ENCODE peak calls at places on chromosome 11, in six cellular contexts. W is stomach, C is suprapubic skin, T is SK-N-SH, U is A549, X is ovary. V is an unnamed sample.
A peak's percentile ranks its signal among the peaks of the same experiment; 100 is the strongest.

GRCh38 chr11:65112551-65113360 is 1.1 kb downstream of the TM7SF2 start:
- DNase-seq in T (peak; percentile 85), W (peak; percentile 75), X (peak; percentile 66), U (peak; percentile 64), C (peak; percentile 80), V (no peak)

GRCh38 chr11:16912607-16913006 is 101.6 kb downstream of the PLEKHA7 start:
- DNase-seq in T (no peak), C (no peak), U (no peak), X (no peak), W (peak; percentile 56), V (no peak)

GRCh38 chr11:60756307-60757032 is at the start of gene MS4A15:
- DNase-seq in T (peak; percentile 57), X (no peak), U (peak; percentile 41), C (peak; percentile 32), W (no peak), V (no peak)

GRCh38 chr11:1440066-1440465 is 46.5 kb downstream of the MOB2 start:
- DNase-seq in C (no peak), W (no peak), T (no peak), U (no peak), X (no peak), V (no peak)

GRCh38 chr11:125448136-125448535 is 47.9 kb downstream of the FEZ1 start:
- DNase-seq in C (no peak), T (no peak), U (no peak), W (no peak), X (no peak), V (no peak)

GRCh38 chr11:74269161-74269809 is 42.2 kb downstream of the P4HA3 start:
- DNase-seq in W (no peak), X (no peak), T (no peak), C (no peak), U (no peak), V (no peak)

GRCh38 chr11:12674571-12674935 is 332 bp downstream of the TEAD1 start:
- DNase-seq in X (no peak), T (peak; percentile 81), C (peak; percentile 79), U (no peak), W (peak; percentile 40), V (no peak)

GRCh38 chr11:33835143-33835878 is 56.6 kb downstream of the LMO2 start:
- DNase-seq in U (peak; percentile 35), X (no peak), C (no peak), W (no peak), T (peak; percentile 39), V (no peak)

GRCh38 chr11:131910491-131911387 is 540.3 kb downstream of the NTM start:
- DNase-seq in W (no peak), X (no peak), C (no peak), U (no peak), T (peak; percentile 73), V (no peak)

GRCh38 chr11:76391039-76391438 is 9.9 kb downstream of the GVQW3 start:
- DNase-seq in C (no peak), W (no peak), T (no peak), U (no peak), X (no peak), V (no peak)

GRCh38 chr11:127493330-127493729 is 492.8 kb upstream of the KIRREL3 start:
- DNase-seq in C (no peak), T (peak; percentile 34), U (no peak), X (no peak), W (no peak), V (no peak)

GRCh38 chr11:68039526-68040086 is 781 bp downstream of the TCIRG1 start:
- DNase-seq in C (peak; percentile 75), W (no peak), X (peak; percentile 40), U (no peak), T (peak; percentile 51), V (peak; percentile 53)

GRCh38 chr11:89327885-89328284 is 150.2 kb downstream of the TYR start:
- DNase-seq in U (no peak), C (no peak), T (no peak), W (no peak), X (no peak), V (no peak)

GRCh38 chr11:119531091-119531490 is 108.1 kb upstream of the THY1 start:
- DNase-seq in X (no peak), T (no peak), W (no peak), U (no peak), C (no peak), V (no peak)

GRCh38 chr11:120141144-120142071 is 3.5 kb upstream of the TRIM29 start:
- DNase-seq in C (peak; percentile 68), T (peak; percentile 9), W (peak; percentile 15), X (no peak), U (no peak), V (no peak)

GRCh38 chr11:27058456-27058855 is 17.8 kb downstream of the BBOX1 start:
- DNase-seq in X (no peak), U (no peak), T (no peak), C (no peak), W (no peak), V (no peak)

GRCh38 chr11:82494988-82495432 is 238.7 kb downstream of the FAM181B start:
- DNase-seq in C (no peak), W (no peak), X (no peak), T (peak; percentile 22), U (no peak), V (peak; percentile 51)

GRCh38 chr11:34052036-34052607 is 591 bp downstream of the CAPRIN1 start:
- DNase-seq in C (peak; percentile 93), T (peak; percentile 96), W (peak; percentile 93), U (peak; percentile 86), X (peak; percentile 90), V (peak; percentile 91)

GRCh38 chr11:9861860-9862725 is 198.2 kb downstream of the SWAP70 start:
- DNase-seq in C (no peak), X (peak; percentile 13), W (peak; percentile 47), U (peak; percentile 58), T (peak; percentile 52), V (no peak)

GRCh38 chr11:9001736-9002135 is 2.1 kb downstream of the NRIP3 start:
- DNase-seq in T (no peak), X (no peak), W (no peak), C (no peak), U (no peak), V (no peak)

GRCh38 chr11:68025047-68025446 is 5.4 kb upstream of the NDUFS8 start:
- DNase-seq in U (no peak), W (no peak), X (no peak), T (no peak), C (no peak), V (no peak)

DNA sequence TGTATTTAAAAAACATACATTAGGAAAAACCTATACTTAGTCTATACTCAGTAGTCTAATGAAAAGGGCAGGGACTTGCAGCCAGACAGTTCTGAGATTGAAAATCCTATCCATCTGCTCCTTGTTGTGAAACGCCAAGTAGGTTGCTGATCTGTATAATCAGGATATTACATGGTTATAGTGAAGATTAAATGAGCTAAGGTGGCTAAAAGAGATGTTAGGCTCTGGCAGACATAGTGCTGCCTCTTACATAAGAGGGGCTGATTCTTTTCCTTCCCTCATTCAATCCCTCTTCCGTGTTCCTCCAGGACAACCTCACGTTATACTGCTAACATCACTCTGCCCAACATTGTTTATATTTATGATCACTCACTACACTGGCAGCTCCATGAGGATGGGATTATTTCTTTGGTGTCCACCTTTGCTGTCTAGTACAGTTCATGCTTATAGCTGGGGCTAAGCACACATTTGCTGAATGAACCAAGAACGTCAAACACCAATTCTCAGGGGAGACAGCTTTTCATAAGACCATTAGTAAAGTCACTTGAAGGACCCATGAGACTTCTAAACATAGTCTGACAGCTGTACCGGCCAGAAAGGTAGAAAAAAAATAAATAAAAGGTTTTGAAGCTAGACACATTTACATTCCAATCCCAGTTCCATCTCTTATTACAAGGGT is 46.3 kb downstream of the GAB2 start:
- DNase-seq in X (no peak), W (no peak), C (no peak), U (no peak), T (no peak), V (no peak)
- TF ChIP-seq EP300 in X (no peak), W (no peak), C (no peak), U (no peak), T (no peak), V (no peak)

GRCh38 chr11:58505849-58506248 is 2.1 kb downstream of the OR5B21 start:
- DNase-seq in C (no peak), W (no peak), X (no peak), U (no peak), T (no peak), V (no peak)

GRCh38 chr11:58502004-58502403 is 5.9 kb downstream of the OR5B21 start:
- DNase-seq in C (no peak), T (no peak), W (no peak), U (no peak), X (no peak), V (no peak)

GRCh38 chr11:58506935-58507334 is 970 bp downstream of the OR5B21 start:
- DNase-seq in X (no peak), U (no peak), W (no peak), C (no peak), T (no peak), V (no peak)

GRCh38 chr11:58503361-58503856 is 4.5 kb downstream of the OR5B21 start:
- DNase-seq in W (no peak), X (no peak), C (no peak), U (no peak), T (no peak), V (no peak)

GRCh38 chr11:58504232-58504631 is 3.7 kb downstream of the OR5B21 start:
- DNase-seq in C (no peak), W (no peak), U (no peak), T (no peak), X (no peak), V (no peak)
- TF ChIP-seq EP300 in C (no peak), W (no peak), U (no peak), T (no peak), X (no peak), V (no peak)

DNA sequence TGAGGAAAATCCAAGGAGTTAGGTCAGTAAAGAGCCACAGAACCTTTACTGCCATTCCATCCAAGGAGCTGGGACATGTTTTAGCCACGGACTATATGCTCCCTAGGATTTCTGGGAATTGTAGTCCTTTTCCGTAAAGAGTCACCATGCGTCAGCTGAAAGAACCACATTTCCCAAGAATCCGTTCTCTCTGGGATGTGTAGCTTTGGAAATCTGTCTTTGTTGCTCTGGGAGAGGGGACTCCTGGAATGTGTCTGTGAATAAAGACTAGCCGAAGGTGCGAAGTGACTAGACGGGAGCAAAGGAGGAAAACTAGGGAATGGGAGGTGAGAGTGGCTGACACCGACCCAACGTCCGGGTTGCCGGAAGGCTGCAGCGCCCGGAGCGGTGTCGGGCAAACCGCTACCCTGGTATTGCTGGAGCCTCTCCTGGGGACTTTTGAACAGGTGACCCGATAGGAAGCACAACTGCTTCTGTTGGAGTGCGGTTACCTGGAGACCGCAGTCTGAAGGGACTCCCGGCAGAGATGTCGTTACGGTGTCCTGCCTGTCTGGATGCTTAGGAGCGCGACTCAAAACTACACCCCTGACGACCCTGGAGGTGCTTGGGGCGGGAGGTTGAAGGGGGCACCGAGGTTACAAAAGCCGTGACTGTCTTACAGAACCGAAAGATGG is at the start of gene IFTAP:
- DNase-seq in T (peak; percentile 75), X (peak; percentile 27), C (no peak), U (peak; percentile 85), W (peak; percentile 42), V (peak; percentile 82)
- TF ChIP-seq EP300 in T (no peak), X (no peak), C (no peak), U (no peak), W (no peak), V (no peak)

DNA sequence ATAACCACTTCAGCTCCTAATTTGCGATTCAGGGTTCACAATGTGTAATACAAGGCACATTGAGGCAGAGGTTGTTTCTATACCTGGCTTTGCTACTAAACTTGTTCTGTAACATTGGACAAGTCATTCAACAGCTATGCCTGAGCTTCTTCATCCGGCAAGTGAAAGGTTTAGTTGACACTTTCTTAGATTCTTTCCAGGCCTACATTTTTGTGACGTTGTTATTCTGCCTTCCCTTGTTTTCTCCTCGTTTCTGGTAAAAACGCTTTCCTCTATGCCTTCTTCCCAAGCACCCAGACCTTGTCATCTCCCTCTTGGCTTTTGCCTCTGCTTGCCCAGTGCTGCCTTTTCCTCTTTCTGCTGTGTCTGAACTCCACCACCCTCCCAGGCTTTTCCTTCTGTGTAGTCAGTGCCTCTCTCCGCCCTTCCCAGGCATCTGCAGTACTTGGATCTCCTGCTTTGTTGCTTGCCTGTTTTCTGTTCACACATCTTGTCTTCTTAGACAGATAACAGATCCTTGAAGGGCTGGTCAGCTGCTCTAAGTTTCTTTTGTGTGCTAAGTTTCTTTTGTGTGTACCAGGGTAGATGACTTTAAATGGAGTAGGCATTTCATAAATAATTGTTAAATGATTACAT is 1.4 kb upstream of the AMOTL1 start:
- DNase-seq in T (no peak), W (no peak), U (no peak), C (no peak), X (no peak), V (no peak)
- TF ChIP-seq EP300 in T (no peak), W (no peak), U (no peak), C (no peak), X (no peak), V (no peak)

V was measured in H1.